ENCODE peak calls at places on chromosomes 12 and 14, in eight cellular contexts. K, M, H, D, Q, C, U and A are unnamed samples.

GRCh38 chr12:48997719-48998496 is 1.3 kb downstream of the DDN start:
- DNase-seq in K (peak), M (peak), H (peak), D (no peak), Q (no peak), C (no peak), U (peak), A (peak)

GRCh38 chr12:110619534-110619953 is 5.6 kb downstream of the TCTN1 start:
- DNase-seq in K (no peak), M (no peak), H (no peak), D (no peak), Q (no peak), C (no peak), U (peak), A (peak)

GRCh38 chr12:64714551-64714968 is 44.6 kb downstream of the GNS start:
- DNase-seq in K (no peak), M (no peak), H (no peak), D (no peak), Q (no peak), C (no peak), U (no peak), A (peak)

GRCh38 chr14:101191882-101192660 is 288.5 kb upstream of the RTL1 start:
- DNase-seq in K (no peak), M (peak), H (no peak), D (no peak), Q (no peak), C (no peak), U (no peak), A (no peak)

GRCh38 chr14:68822132-68822651 is 29.3 kb upstream of the ZFP36L1 start:
- DNase-seq in K (no peak), M (no peak), H (no peak), D (no peak), Q (no peak), C (no peak), U (no peak), A (peak)

GRCh38 chr14:83988274-83988673 is 1541.7 kb upstream of the FLRT2 start:
- DNase-seq in K (no peak), M (no peak), H (no peak), D (no peak), Q (peak), C (no peak), U (peak), A (no peak)

GRCh38 chr14:25108959-25109358 is 59.0 kb upstream of the STXBP6 start:
- DNase-seq in K (no peak), M (peak), H (no peak), D (no peak), Q (peak), C (no peak), U (peak), A (no peak)

GRCh38 chr12:7642876-7643309 is 22.8 kb downstream of the APOBEC1 start:
- DNase-seq in K (no peak), M (no peak), H (no peak), D (no peak), Q (peak), C (no peak), U (peak), A (peak)

GRCh38 chr14:32920696-32921276 is 17.9 kb upstream of the NPAS3 start:
- DNase-seq in K (no peak), M (no peak), H (no peak), D (no peak), Q (no peak), C (no peak), U (no peak), A (no peak)

GRCh38 chr12:70646850-70647249 is 9.6 kb upstream of the PTPRB start:
- DNase-seq in K (no peak), M (no peak), H (no peak), D (no peak), Q (no peak), C (no peak), U (peak), A (no peak)

GRCh38 chr14:21768116-21768874 is 94.7 kb upstream of the OR4E1 start:
- DNase-seq in K (no peak), M (no peak), H (peak), D (no peak), Q (peak), C (no peak), U (no peak), A (peak)

GRCh38 chr12:58893421-58893986 is 26.8 kb downstream of the LRIG3 start:
- DNase-seq in K (no peak), M (no peak), H (no peak), D (no peak), Q (no peak), C (no peak), U (peak), A (no peak)

GRCh38 chr12:69509308-69509736 is 39.1 kb downstream of the FRS2 start:
- DNase-seq in K (no peak), M (no peak), H (no peak), D (no peak), Q (peak), C (no peak), U (peak), A (no peak)

GRCh38 chr12:49796606-49797451 is 31.4 kb downstream of the NCKAP5L start:
- DNase-seq in K (no peak), M (no peak), H (no peak), D (no peak), Q (no peak), C (no peak), U (no peak), A (no peak)

GRCh38 chr12:68871899-68872298 is 61.1 kb downstream of the CPM start:
- DNase-seq in K (no peak), M (no peak), H (peak), D (no peak), Q (peak), C (no peak), U (no peak), A (peak)

GRCh38 chr12:114476159-114476558 is 70.2 kb upstream of the TBX5 start:
- DNase-seq in K (no peak), M (no peak), H (peak), D (no peak), Q (peak), C (no peak), U (peak), A (no peak)

GRCh38 chr12:16612647-16613046 is 6.7 kb upstream of the LMO3 start:
- DNase-seq in K (no peak), M (no peak), H (no peak), D (no peak), Q (peak), C (no peak), U (peak), A (no peak)

GRCh38 chr14:37061697-37062096 is 110.7 kb downstream of the SLC25A21 start:
- DNase-seq in K (no peak), M (no peak), H (no peak), D (no peak), Q (no peak), C (no peak), U (no peak), A (no peak)

GRCh38 chr14:74902941-74903705 is 19.9 kb downstream of the RPS6KL1 start:
- DNase-seq in K (no peak), M (no peak), H (no peak), D (no peak), Q (no peak), C (no peak), U (no peak), A (no peak)

GRCh38 chr12:42960087-42960527 is 370.6 kb upstream of the PRICKLE1 start:
- DNase-seq in K (no peak), M (no peak), H (no peak), D (no peak), Q (no peak), C (no peak), U (peak), A (no peak)

GRCh38 chr12:119956047-119956446 is 33.0 kb upstream of the BICDL1 start:
- DNase-seq in K (no peak), M (no peak), H (no peak), D (no peak), Q (no peak), C (no peak), U (no peak), A (no peak)

GRCh38 chr12:123055281-123055766 is 74.8 kb downstream of the ARL6IP4 start:
- DNase-seq in K (no peak), M (no peak), H (no peak), D (no peak), Q (no peak), C (no peak), U (no peak), A (no peak)

GRCh38 chr12:87866602-87867292 is 162.5 kb downstream of the C12orf50 start:
- DNase-seq in K (no peak), M (no peak), H (peak), D (no peak), Q (peak), C (no peak), U (peak), A (peak)

GRCh38 chr14:81991998-81992397 is 458.3 kb upstream of the SEL1L start:
- DNase-seq in K (no peak), M (no peak), H (no peak), D (no peak), Q (no peak), C (no peak), U (peak), A (no peak)

GRCh38 chr12:38427442-38427841 is 110.9 kb downstream of the ALG10B start:
- DNase-seq in K (no peak), M (no peak), H (no peak), D (no peak), Q (no peak), C (no peak), U (no peak), A (peak)

GRCh38 chr12:110641512-110641911 is 27.6 kb downstream of the TCTN1 start:
- DNase-seq in K (no peak), M (no peak), H (peak), D (no peak), Q (peak), C (no peak), U (peak), A (no peak)

GRCh38 chr14:35632276-35633071 is 98.5 kb downstream of the INSM2 start:
- DNase-seq in K (no peak), M (no peak), H (no peak), D (no peak), Q (peak), C (no peak), U (peak), A (no peak)

GRCh38 chr14:53954551-53955233 is 1.9 kb downstream of the BMP4 start:
- DNase-seq in K (peak), M (no peak), H (peak), D (peak), Q (peak), C (no peak), U (peak), A (no peak)

GRCh38 chr14:61077946-61078738 is 97.1 kb downstream of the SLC38A6 start:
- DNase-seq in K (no peak), M (no peak), H (no peak), D (no peak), Q (no peak), C (no peak), U (peak), A (no peak)

DNA sequence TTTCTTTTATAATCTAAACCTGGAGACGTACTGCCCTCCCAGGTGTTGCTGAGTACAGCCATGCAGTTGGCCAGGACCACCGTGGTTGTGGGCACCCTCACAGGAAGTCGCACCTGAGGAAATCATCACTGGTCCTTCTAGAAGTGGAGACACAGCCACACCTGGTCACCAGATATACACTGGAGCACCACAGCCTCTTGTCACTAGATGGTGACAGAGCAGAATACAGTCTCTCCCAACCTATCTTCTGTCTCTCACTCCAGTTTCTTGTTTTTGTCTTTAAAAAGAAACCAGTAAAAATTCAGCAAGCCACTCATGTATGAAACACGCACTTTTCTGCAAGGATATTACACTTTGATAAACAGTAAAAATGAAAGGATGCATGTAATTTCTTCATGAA is 43.1 kb upstream of the GPHB5 start:
- DNase-seq in K (no peak), M (no peak), H (no peak), D (no peak), Q (no peak), C (no peak), U (no peak), A (peak)
- TF ChIP-seq CTCF in K (no peak), M (no peak), H (peak), D (no peak), Q (no peak), C (no peak), U (no peak), A (peak)

GRCh38 chr12:26750531-26751171 is 82.3 kb downstream of the ITPR2 start:
- DNase-seq in K (no peak), M (no peak), H (no peak), D (no peak), Q (no peak), C (no peak), U (no peak), A (peak)

GRCh38 chr12:26751179-26751578 is 81.8 kb downstream of the ITPR2 start:
- DNase-seq in K (no peak), M (no peak), H (no peak), D (no peak), Q (no peak), C (no peak), U (no peak), A (no peak)

GRCh38 chr12:26748741-26749431 is 84.1 kb downstream of the ITPR2 start:
- DNase-seq in K (no peak), M (no peak), H (no peak), D (no peak), Q (peak), C (no peak), U (peak), A (peak)

GRCh38 chr12:26748412-26748740 is 84.6 kb downstream of the ITPR2 start:
- DNase-seq in K (no peak), M (no peak), H (no peak), D (no peak), Q (no peak), C (no peak), U (no peak), A (no peak)

GRCh38 chr12:26749781-26750180 is 83.2 kb downstream of the ITPR2 start:
- DNase-seq in K (no peak), M (no peak), H (no peak), D (no peak), Q (no peak), C (no peak), U (no peak), A (peak)
- H3K4me3 ChIP-seq in K (no peak), M (no peak), H (no peak), D (no peak), Q (no peak), C (no peak), U (no peak), A (no peak)

GRCh38 chr12:34625116-34625515 is 602.8 kb downstream of the ALG10 start:
- DNase-seq in K (no peak), M (no peak), H (no peak), D (no peak), Q (no peak), C (no peak), U (no peak), A (peak)
- TF ChIP-seq CTCF in K (peak), M (no peak), H (peak), D (no peak), Q (peak), C (peak), U (no peak), A (peak)

DNA sequence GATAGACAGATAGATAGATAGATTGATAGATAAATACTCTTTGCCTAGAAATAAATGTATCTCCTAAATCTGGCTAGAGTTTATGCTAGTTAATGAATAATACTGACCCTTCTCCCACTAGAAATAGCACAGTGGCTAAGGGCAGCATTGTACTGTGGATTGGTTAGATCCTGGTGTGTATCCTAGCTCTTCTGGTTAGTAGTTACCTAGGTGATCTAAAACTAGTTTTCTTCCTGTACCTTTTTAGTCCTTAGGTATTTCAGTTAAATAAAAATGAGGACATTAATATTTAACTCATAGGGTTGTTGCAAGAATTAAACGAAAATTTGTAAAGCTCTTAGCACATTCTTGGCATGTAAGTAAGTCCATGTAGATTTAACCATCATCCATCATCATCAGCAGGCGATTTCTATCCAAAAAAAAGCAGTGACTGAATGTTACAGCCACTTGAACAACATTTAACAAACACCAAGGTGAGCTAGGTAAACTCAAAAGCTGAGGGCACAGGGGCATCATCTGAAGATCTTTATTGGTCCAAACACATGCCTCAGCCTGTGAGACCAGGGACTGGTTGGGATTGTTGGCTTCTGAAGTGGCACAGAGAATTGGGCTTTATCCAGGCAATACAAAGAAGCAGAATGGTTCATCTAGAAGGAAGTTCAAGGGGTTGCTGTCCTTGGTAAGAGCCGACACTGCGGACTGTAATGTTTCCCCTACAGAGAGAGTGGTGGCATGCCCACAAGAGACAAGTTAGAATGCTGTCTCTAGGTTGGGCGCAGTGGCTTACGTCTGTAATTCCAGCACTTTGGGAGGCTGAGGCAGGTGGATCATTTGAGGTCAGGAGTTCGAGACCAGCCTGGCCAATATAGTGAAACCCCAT is 100.8 kb downstream of the GAS2L3 start:
- DNase-seq in K (no peak), M (no peak), H (no peak), D (no peak), Q (no peak), C (no peak), U (no peak), A (no peak)
- H3K4me3 ChIP-seq in K (no peak), M (no peak), H (no peak), D (no peak), Q (no peak), C (no peak), U (no peak), A (no peak)

DNA sequence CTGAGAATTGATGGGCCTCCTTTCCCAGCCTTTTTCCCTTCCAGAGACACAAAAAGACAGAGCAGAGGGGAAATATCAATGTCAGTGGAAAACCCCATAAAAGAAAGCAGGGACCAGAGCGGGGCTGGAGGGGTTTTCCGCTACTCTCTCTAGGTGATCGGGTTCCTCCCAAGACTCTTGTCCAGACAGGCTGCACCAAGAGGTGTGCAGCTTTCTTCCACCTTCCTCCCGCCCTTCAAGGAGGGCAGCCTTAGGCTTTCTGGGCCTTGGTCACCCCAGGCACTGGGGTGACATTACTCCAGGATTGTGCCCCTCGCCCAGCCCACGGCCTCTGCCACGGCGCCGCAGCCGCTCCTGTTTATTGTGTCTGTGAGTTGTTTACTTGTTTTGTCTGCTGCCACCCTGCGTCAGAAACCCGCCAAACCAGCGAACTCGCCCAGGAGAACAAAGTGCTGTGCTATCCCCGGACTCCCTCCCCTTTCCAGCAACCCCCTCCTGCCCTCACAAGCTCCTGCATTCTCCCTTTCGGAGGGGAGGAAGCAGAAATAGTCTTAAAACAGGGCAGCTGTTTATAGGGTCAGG is 6.7 kb upstream of the HOXC6 start:
- DNase-seq in K (no peak), M (no peak), H (peak), D (peak), Q (no peak), C (no peak), U (no peak), A (peak)
- TF ChIP-seq CTCF in K (no peak), M (no peak), H (peak), D (peak), Q (no peak), C (no peak), U (peak), A (peak)